ENCODE peak calls at places on chromosomes 16 and 17, in four cellular contexts. One of them, this sample, is unnamed.

GRCh38 chr17:56891751-56892150 is 22.1 kb downstream of the TRIM25 start:
- DNase-seq in fibroblast of mammary gland: no peak
- DNase-seq in midbrain: no peak
- DNase-seq in T-helper 1 cell: peak; percentile 22
- DNase-seq in this sample: no peak

GRCh38 chr16:57766714-57767348 is 31.3 kb downstream of the KATNB1 start:
- DNase-seq in fibroblast of mammary gland: no peak
- DNase-seq in midbrain: no peak
- DNase-seq in T-helper 1 cell: no peak
- DNase-seq in this sample: no peak

GRCh38 chr16:15983898-15984297 is 34.5 kb downstream of the ABCC1 start:
- DNase-seq in fibroblast of mammary gland: peak; percentile 52
- DNase-seq in midbrain: no peak
- DNase-seq in T-helper 1 cell: no peak
- DNase-seq in this sample: no peak

GRCh38 chr16:14097182-14097951 is 26.2 kb downstream of the MRTFB start:
- DNase-seq in fibroblast of mammary gland: no peak
- DNase-seq in midbrain: no peak
- DNase-seq in T-helper 1 cell: no peak
- DNase-seq in this sample: no peak

GRCh38 chr17:57676543-57676942 is 68.6 kb downstream of the CCDC182 start:
- DNase-seq in fibroblast of mammary gland: no peak
- DNase-seq in midbrain: no peak
- DNase-seq in T-helper 1 cell: no peak
- DNase-seq in this sample: no peak

GRCh38 chr17:40319651-40320550 is 10.9 kb downstream of the RARA start:
- DNase-seq in fibroblast of mammary gland: peak; percentile 52
- DNase-seq in midbrain: no peak
- DNase-seq in T-helper 1 cell: peak; percentile 78
- DNase-seq in this sample: no peak

GRCh38 chr17:67689534-67690177 is 28.1 kb upstream of the NOL11 start:
- DNase-seq in fibroblast of mammary gland: peak; percentile 76
- DNase-seq in midbrain: peak; percentile 77
- DNase-seq in T-helper 1 cell: no peak
- DNase-seq in this sample: peak; percentile 1

GRCh38 chr16:81311762-81312161 is 3.0 kb upstream of the GAN start:
- DNase-seq in fibroblast of mammary gland: no peak
- DNase-seq in midbrain: no peak
- DNase-seq in T-helper 1 cell: no peak
- DNase-seq in this sample: no peak

GRCh38 chr17:56937688-56938087 is 23.2 kb downstream of the COIL start:
- DNase-seq in fibroblast of mammary gland: no peak
- DNase-seq in midbrain: no peak
- DNase-seq in T-helper 1 cell: no peak
- DNase-seq in this sample: no peak

GRCh38 chr17:4436846-4437245 is 3.1 kb downstream of the SPNS3 start:
- DNase-seq in fibroblast of mammary gland: no peak
- DNase-seq in midbrain: peak; percentile 31
- DNase-seq in T-helper 1 cell: no peak
- DNase-seq in this sample: no peak

GRCh38 chr16:74501484-74502479 is 80.5 kb upstream of the CLEC18B start:
- DNase-seq in fibroblast of mammary gland: no peak
- DNase-seq in midbrain: peak; percentile 68
- DNase-seq in T-helper 1 cell: no peak
- DNase-seq in this sample: no peak

GRCh38 chr16:56848955-56849689 is 15.9 kb upstream of the SLC12A3 start:
- DNase-seq in fibroblast of mammary gland: peak; percentile 84
- DNase-seq in midbrain: no peak
- DNase-seq in T-helper 1 cell: no peak
- DNase-seq in this sample: no peak

GRCh38 chr16:20904507-20905079 is 4.0 kb downstream of the LYRM1 start:
- DNase-seq in fibroblast of mammary gland: peak; percentile 64
- DNase-seq in midbrain: no peak
- DNase-seq in T-helper 1 cell: no peak
- DNase-seq in this sample: no peak

GRCh38 chr16:11047057-11047456 is 102.7 kb downstream of the CLEC16A start:
- DNase-seq in fibroblast of mammary gland: peak; percentile 89
- DNase-seq in midbrain: no peak
- DNase-seq in T-helper 1 cell: no peak
- DNase-seq in this sample: no peak

GRCh38 chr17:68539536-68540469 is 27.6 kb downstream of the PRKAR1A start:
- DNase-seq in fibroblast of mammary gland: peak; percentile 53
- DNase-seq in midbrain: no peak
- DNase-seq in T-helper 1 cell: no peak
- DNase-seq in this sample: no peak

GRCh38 chr16:11835891-11836652 is 15.3 kb downstream of the RSL1D1 start:
- DNase-seq in fibroblast of mammary gland: peak; percentile 66
- DNase-seq in midbrain: no peak
- DNase-seq in T-helper 1 cell: no peak
- DNase-seq in this sample: no peak

GRCh38 chr17:79844869-79845600 is 5.8 kb upstream of the CBX4 start:
- DNase-seq in fibroblast of mammary gland: no peak
- DNase-seq in midbrain: peak; percentile 51
- DNase-seq in T-helper 1 cell: no peak
- DNase-seq in this sample: no peak

GRCh38 chr16:27246439-27246838 is 22.1 kb downstream of the NSMCE1 start:
- DNase-seq in fibroblast of mammary gland: no peak
- DNase-seq in midbrain: no peak
- DNase-seq in T-helper 1 cell: no peak
- DNase-seq in this sample: no peak

GRCh38 chr16:24253192-24253591 is 2.9 kb upstream of the CACNG3 start:
- DNase-seq in fibroblast of mammary gland: peak; percentile 26
- DNase-seq in midbrain: peak; percentile 61
- DNase-seq in T-helper 1 cell: no peak
- DNase-seq in this sample: no peak

GRCh38 chr16:56910114-56910511 is 21.8 kb upstream of the HERPUD1 start:
- DNase-seq in fibroblast of mammary gland: no peak
- DNase-seq in midbrain: no peak
- DNase-seq in T-helper 1 cell: no peak
- DNase-seq in this sample: no peak

GRCh38 chr16:55922662-55923061 is 47.5 kb upstream of the CES5A start:
- DNase-seq in fibroblast of mammary gland: no peak
- DNase-seq in midbrain: no peak
- DNase-seq in T-helper 1 cell: no peak
- DNase-seq in this sample: no peak

GRCh38 chr16:28277537-28278388 is 14.6 kb upstream of the SBK1 start:
- DNase-seq in fibroblast of mammary gland: peak; percentile 62
- DNase-seq in midbrain: peak; percentile 79
- DNase-seq in T-helper 1 cell: peak; percentile 62
- DNase-seq in this sample: peak; percentile 60

GRCh38 chr17:42518755-42519545 is 17.1 kb upstream of the NAGLU start:
- DNase-seq in fibroblast of mammary gland: no peak
- DNase-seq in midbrain: no peak
- DNase-seq in T-helper 1 cell: no peak
- DNase-seq in this sample: no peak

GRCh38 chr16:30051518-30051917 is 14.0 kb upstream of the ALDOA start:
- DNase-seq in fibroblast of mammary gland: peak; percentile 60
- DNase-seq in midbrain: no peak
- DNase-seq in T-helper 1 cell: no peak
- DNase-seq in this sample: peak; percentile 16

GRCh38 chr17:56557682-56558081 is 35.8 kb upstream of the NOG start:
- DNase-seq in fibroblast of mammary gland: no peak
- DNase-seq in midbrain: no peak
- DNase-seq in T-helper 1 cell: no peak
- DNase-seq in this sample: no peak

GRCh38 chr17:12070561-12070960 is 49.9 kb downstream of the MAP2K4 start:
- DNase-seq in fibroblast of mammary gland: peak; percentile 81
- DNase-seq in midbrain: no peak
- DNase-seq in T-helper 1 cell: no peak
- DNase-seq in this sample: no peak

This sample was measured in occipital lobe.